ENCODE peak calls at places on chromosomes 12 and 14, in eight cellular contexts. B is gastrocnemius medialis, Q is ovary, J is stomach, F is breast epithelium, G is Peyer's patch, A is esophagus squamous epithelium, E is uterus. V is an unnamed sample.
A peak's percentile ranks its signal among the peaks of the same experiment; 100 is the strongest.

GRCh38 chr14:30256627-30257026 is 302.3 kb upstream of the G2E3 start:
- DNase-seq in B (no peak), Q (no peak), J (no peak), F (no peak), G (no peak), A (no peak), E (no peak), V (no peak)

GRCh38 chr12:2779281-2779680 is 15.5 kb upstream of the FKBP4 start:
- DNase-seq in B (no peak), Q (no peak), J (no peak), F (no peak), G (no peak), A (no peak), E (no peak), V (no peak)

GRCh38 chr12:177980-178714 is 35.8 kb downstream of the SLC6A12 start:
- DNase-seq in B (no peak), Q (no peak), J (no peak), F (no peak), G (no peak), A (no peak), E (no peak), V (no peak)

GRCh38 chr14:33954016-33954598 is 3.2 kb upstream of the EGLN3 start:
- DNase-seq in B (no peak), Q (no peak), J (peak; percentile 70), F (no peak), G (no peak), A (no peak), E (no peak), V (no peak)

GRCh38 chr12:13175499-13175898 is 21.0 kb upstream of the EMP1 start:
- DNase-seq in B (no peak), Q (no peak), J (no peak), F (no peak), G (no peak), A (no peak), E (no peak), V (no peak)

GRCh38 chr14:34122081-34122480 is 171.2 kb upstream of the EGLN3 start:
- DNase-seq in B (no peak), Q (no peak), J (no peak), F (no peak), G (no peak), A (no peak), E (no peak), V (no peak)

GRCh38 chr14:52602131-52602530 is 49.5 kb downstream of the GPR137C start:
- DNase-seq in B (no peak), Q (no peak), J (no peak), F (no peak), G (no peak), A (no peak), E (no peak), V (no peak)

GRCh38 chr12:3622732-3623690 is 129.9 kb downstream of the CRACR2A start:
- DNase-seq in B (no peak), Q (no peak), J (no peak), F (no peak), G (no peak), A (no peak), E (no peak), V (no peak)

GRCh38 chr12:6039894-6040601 is 84.4 kb downstream of the VWF start:
- DNase-seq in B (peak; percentile 12), Q (peak; percentile 56), J (peak; percentile 54), F (no peak), G (peak; percentile 74), A (no peak), E (peak; percentile 48), V (peak; percentile 50)

GRCh38 chr14:90517431-90517841 is 120.6 kb downstream of the CALM1 start:
- DNase-seq in B (no peak), Q (no peak), J (peak; percentile 79), F (no peak), G (peak; percentile 70), A (no peak), E (no peak), V (no peak)

DNA sequence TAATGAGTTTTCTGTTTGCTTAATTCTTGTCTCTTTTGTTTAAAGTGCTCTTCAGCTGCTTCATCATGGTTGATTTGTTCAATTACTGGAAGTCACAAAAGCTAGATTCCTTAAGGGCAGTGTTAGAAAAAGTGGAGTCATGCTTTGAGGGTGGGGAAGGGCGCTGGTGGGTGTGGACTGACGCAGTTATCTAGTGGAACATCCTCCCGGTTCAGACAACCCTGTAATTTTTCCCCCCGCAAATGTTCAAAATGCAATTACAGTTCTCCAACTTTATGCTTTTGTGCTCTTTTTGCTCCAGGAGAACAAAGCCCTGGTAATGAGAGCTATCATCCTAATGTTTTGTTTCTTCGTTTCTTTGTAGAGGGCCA is 2.1 kb downstream of the AKAP6 start:
- DNase-seq in B (no peak), Q (no peak), J (no peak), F (no peak), G (no peak), A (no peak), E (no peak), V (no peak)
- H3K36me3 ChIP-seq in B (no peaks in the 10 kb centered on the region), Q (no peaks in the 10 kb centered on the region), J (no peaks in the 10 kb centered on the region), F (no peaks in the 10 kb centered on the region), G (no peaks in the 10 kb centered on the region), A (no peaks in the 10 kb centered on the region), E (no peaks in the 10 kb centered on the region), V (no peaks in the 10 kb centered on the region)

GRCh38 chr12:31732926-31733548 is 4.2 kb upstream of the AMN1 start:
- DNase-seq in B (no peak), Q (no peak), J (no peak), F (no peak), G (no peak), A (no peak), E (no peak), V (no peak)
- TF ChIP-seq POLR2A in B (no peak), Q (no peak), J (no peak), F (no peak), G (peak; percentile 34), A (no peak), E (no peak), V (no peak)

GRCh38 chr12:100795193-100796179 is 910 bp downstream of the ANO4 start:
- DNase-seq in B (no peak), Q (no peak), J (no peak), F (no peak), G (no peak), A (no peak), E (no peak), V (no peak)

GRCh38 chr12:100798799-100799198 is 4.2 kb downstream of the ANO4 start:
- DNase-seq in B (no peak), Q (no peak), J (no peak), F (no peak), G (no peak), A (no peak), E (no peak), V (no peak)

GRCh38 chr12:100797786-100798580 is 3.4 kb downstream of the ANO4 start:
- DNase-seq in B (no peak), Q (no peak), J (no peak), F (no peak), G (no peak), A (no peak), E (no peak), V (no peak)

GRCh38 chr12:100796616-100797015 is 2.0 kb downstream of the ANO4 start:
- DNase-seq in B (no peak), Q (no peak), J (no peak), F (no peak), G (no peak), A (no peak), E (no peak), V (no peak)

DNA sequence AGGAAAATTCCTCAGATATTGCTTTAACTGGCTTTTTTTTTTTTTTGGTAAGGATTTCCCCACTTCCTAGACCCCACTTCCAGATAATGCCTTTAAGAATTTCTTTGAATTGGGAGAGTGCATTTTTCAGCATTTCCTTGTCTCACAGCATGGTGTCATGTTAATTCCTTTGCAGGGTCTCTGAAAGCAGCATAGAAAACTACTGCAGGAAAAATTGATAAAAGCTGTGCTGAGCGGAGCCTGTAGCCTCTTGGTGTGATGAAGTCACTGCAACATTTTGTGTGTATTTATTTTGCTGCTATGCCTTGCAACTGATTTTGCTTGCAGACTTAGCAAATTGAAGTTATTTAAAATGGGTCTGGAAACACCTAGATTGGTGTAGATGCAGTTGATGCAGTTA is 2.7 kb downstream of the ANO4 start:
- DNase-seq in B (no peak), Q (no peak), J (no peak), F (no peak), G (no peak), A (no peak), E (no peak), V (no peak)
- H3K27ac ChIP-seq in B (no peak overlapping the region), Q (no peak overlapping the region), J (no peak overlapping the region), F (no peak overlapping the region), G (no peak overlapping the region), A (no peak overlapping the region), E (no peak overlapping the region), V (no peak overlapping the region)

GRCh38 chr12:109504068-109504467 is 26.6 kb downstream of the UBE3B start:
- DNase-seq in B (no peak), Q (no peak), J (no peak), F (no peak), G (no peak), A (no peak), E (no peak), V (no peak)
- H3K36me3 ChIP-seq in B (peaks cover 95% of the 10 kb centered on the region), Q (no peaks in the 10 kb centered on the region), J (peaks cover 100% of the 10 kb centered on the region), F (peaks cover 17% of the 10 kb centered on the region), G (peaks cover 100% of the 10 kb centered on the region), A (peaks cover 100% of the 10 kb centered on the region), E (no peaks in the 10 kb centered on the region), V (peaks cover 4% of the 10 kb centered on the region)

GRCh38 chr14:21436567-21437062 is 19.3 kb downstream of the CHD8 start:
- DNase-seq in B (no peak), Q (no peak), J (no peak), F (no peak), G (no peak), A (no peak), E (no peak), V (no peak)

GRCh38 chr14:21440857-21441256 is 15.1 kb downstream of the CHD8 start:
- DNase-seq in B (no peak), Q (no peak), J (no peak), F (no peak), G (no peak), A (no peak), E (no peak), V (no peak)

DNA sequence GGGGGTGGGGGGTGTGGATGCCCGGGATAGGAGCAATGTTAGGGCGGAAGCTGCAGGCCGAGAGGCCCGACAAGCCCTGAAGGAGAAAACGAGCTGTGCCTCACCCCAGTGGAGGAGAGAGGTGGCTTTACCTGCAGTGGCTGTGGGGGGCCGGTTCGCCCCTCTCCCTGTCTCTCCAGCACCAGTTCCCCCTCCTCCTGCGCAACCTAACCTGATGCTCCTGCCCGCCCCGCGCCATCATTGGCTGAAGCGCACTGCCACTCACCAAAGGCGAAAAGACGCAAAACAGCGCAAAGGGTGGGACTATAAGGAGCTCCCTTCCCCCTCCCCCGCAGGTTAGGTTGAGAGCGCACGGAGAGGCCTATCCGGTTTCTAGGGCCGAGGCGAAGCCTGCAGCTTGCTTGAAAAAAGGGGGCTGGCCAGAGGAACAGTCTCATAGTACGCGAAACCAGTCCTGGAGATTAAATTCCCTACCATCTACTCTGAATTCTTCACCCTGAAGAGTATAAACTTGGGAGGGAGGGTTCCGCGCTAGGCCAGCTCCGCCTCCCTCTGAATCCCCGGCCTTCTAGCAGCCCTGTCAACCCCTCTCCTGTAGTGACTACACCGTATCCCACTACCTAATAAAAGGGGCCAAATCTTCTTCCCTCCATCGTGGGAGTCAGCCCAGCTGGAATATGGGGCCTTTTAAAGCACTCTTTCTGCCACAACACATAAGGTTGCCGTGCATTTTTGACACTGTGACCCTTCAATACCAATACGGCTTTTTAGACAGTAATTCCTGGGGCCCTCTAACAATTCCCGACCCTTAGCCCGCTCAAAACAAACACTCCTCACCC is 18.6 kb downstream of the CHD8 start:
- DNase-seq in B (peak; percentile 97), Q (peak; percentile 99), J (peak; percentile 98), F (peak; percentile 96), G (peak; percentile 99), A (peak; percentile 92), E (peak; percentile 100), V (peak; percentile 99)
- TF ChIP-seq POLR2A in B (peak; percentile 41), Q (peak; percentile 44), J (no peak), F (no peak), G (peak; percentile 67), A (no peak), E (peak; percentile 52), V (peak; percentile 77)

V was measured in heart left ventricle.